ENCODE peak calls at places on chromosomes 2 and 18, in four cellular contexts. Y, M, L and P are unnamed samples.

GRCh38 chr2:72750977-72751639 is 74.7 kb downstream of the EXOC6B start:
- DNase-seq in Y (no peak), M (no peak), L (no peak), P (no peak)

GRCh38 chr2:99545622-99546021 is 55.8 kb upstream of the REV1 start:
- DNase-seq in Y (no peak), M (no peak), L (no peak), P (no peak)

GRCh38 chr2:119657486-119658145 is 21.4 kb upstream of the TMEM177 start:
- DNase-seq in Y (no peak), M (no peak), L (no peak), P (no peak)

GRCh38 chr2:54422072-54422581 is 34.0 kb upstream of the SPTBN1 start:
- DNase-seq in Y (no peak), M (no peak), L (no peak), P (no peak)

GRCh38 chr2:132609101-132609890 is 60.7 kb downstream of the LYPD1 start:
- DNase-seq in Y (no peak), M (no peak), L (no peak), P (no peak)

GRCh38 chr2:165794520-165794882 is 454 bp upstream of the GALNT3 start:
- DNase-seq in Y (no peak), M (peak; percentile 69), L (peak; percentile 53), P (no peak)

GRCh38 chr2:232885264-232885961 is 15.3 kb downstream of the SNORC start:
- DNase-seq in Y (no peak), M (no peak), L (no peak), P (peak; percentile 49)

GRCh38 chr2:176115883-176116813 is at the start of gene HOXD10:
- DNase-seq in Y (no peak), M (peak; percentile 75), L (no peak), P (no peak)

GRCh38 chr2:120949957-120950590 is 214.4 kb downstream of the GLI2 start:
- DNase-seq in Y (no peak), M (no peak), L (no peak), P (no peak)

GRCh38 chr2:22904126-22904684 is 480.8 kb upstream of the KLHL29 start:
- DNase-seq in Y (no peak), M (peak; percentile 18), L (peak; percentile 50), P (no peak)

GRCh38 chr2:8543065-8543411 is 138.8 kb upstream of the ID2 start:
- DNase-seq in Y (no peak), M (no peak), L (peak; percentile 39), P (no peak)

GRCh38 chr2:120680136-120680761 is 55.4 kb upstream of the GLI2 start:
- DNase-seq in Y (peak; percentile 37), M (peak; percentile 79), L (peak; percentile 89), P (peak; percentile 87)

DNA sequence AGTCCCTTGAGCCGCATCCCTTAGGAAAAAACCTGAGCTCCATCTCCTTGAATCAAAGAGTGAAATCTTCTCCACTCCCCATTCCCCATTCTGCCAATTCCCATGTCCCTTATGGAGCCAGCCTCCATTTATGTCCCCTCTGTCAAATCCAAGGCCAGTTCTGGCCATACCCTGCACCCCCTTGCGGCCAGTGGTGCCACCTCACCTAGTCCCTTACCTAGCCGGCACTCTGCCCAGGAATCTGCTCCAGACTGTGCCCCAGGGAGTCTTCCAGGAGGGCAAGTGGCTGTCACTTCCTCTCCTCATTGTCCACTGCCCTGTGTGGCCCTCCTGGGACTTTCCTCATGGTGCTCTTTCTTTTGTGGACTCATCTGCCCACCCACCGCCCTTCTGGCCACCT is 195.4 kb upstream of the RMP24 start:
- DNase-seq in Y (no peak), M (no peak), L (no peak), P (no peak)
- TF ChIP-seq CTCF in Y (no peak), M (no peak), L (peak; percentile 4), P (no peak)

GRCh38 chr2:203928849-203929248 is 7.7 kb upstream of the ICOS start:
- DNase-seq in Y (no peak), M (no peak), L (no peak), P (no peak)
- TF ChIP-seq CTCF in Y (no peak), M (peak; percentile 15), L (peak; percentile 21), P (peak; percentile 56)

GRCh38 chr2:180358458-180358857 is 351.4 kb upstream of the CWC22 start:
- DNase-seq in Y (no peak), M (no peak), L (no peak), P (no peak)
- TF ChIP-seq CTCF in Y (no peak), M (no peak), L (no peak), P (no peak)

GRCh38 chr2:71064754-71065621 is 3.5 kb upstream of the NAGK start:
- DNase-seq in Y (no peak), M (peak; percentile 26), L (no peak), P (no peak)
- TF ChIP-seq CTCF in Y (no peak), M (no peak), L (no peak), P (no peak)